ENCODE peak calls at places on chromosome 18, in ten cellular contexts. S is fibroblast of mammary gland, T is IMR-90, H is GM06990, W is astrocyte, G is mammary epithelial cell, F is foreskin fibroblast, C is brain microvascular endothelial cell, B is MM.1S, U is GM12878. Z is an unnamed sample.
A peak's percentile ranks its signal among the peaks of the same experiment; 100 is the strongest.

GRCh38 chr18:39448942-39449341 is 1883.3 kb upstream of the CELF4 start:
- DNase-seq in S (peak; percentile 48), T (peak; percentile 32), H (no peak), W (no peak), G (peak; percentile 44), F (no peak), C (peak; percentile 59), B (no peak), U (no peak), Z (peak; percentile 70)

GRCh38 chr18:36050479-36050878 is 16.9 kb downstream of the RPRD1A start:
- DNase-seq in S (no peak), T (no peak), H (no peak), W (no peak), G (peak; percentile 49), F (no peak), C (no peak), B (no peak), U (no peak), Z (peak; percentile 19)

GRCh38 chr18:34117319-34117718 is 107.4 kb downstream of the NOL4 start:
- DNase-seq in S (no peak), T (no peak), H (no peak), W (no peak), G (no peak), F (no peak), C (no peak), B (no peak), U (no peak), Z (peak; percentile 8)

GRCh38 chr18:77140439-77141109 is 8.0 kb upstream of the MBP start:
- DNase-seq in S (no peak), T (no peak), H (no peak), W (no peak), G (no peak), F (no peak), C (no peak), B (no peak), U (no peak), Z (no peak)

GRCh38 chr18:74745658-74746403 is 148.2 kb downstream of the ZNF407 start:
- DNase-seq in S (peak; percentile 68), T (peak; percentile 86), H (no peak), W (peak; percentile 81), G (peak; percentile 78), F (peak; percentile 65), C (peak; percentile 82), B (no peak), U (no peak), Z (peak; percentile 87)

GRCh38 chr18:76618721-76619120 is 123.7 kb upstream of the ZNF516 start:
- DNase-seq in S (no peak), T (no peak), H (no peak), W (no peak), G (no peak), F (no peak), C (no peak), B (no peak), U (no peak), Z (no peak)

GRCh38 chr18:48514786-48515185 is 24.0 kb upstream of the CTIF start:
- DNase-seq in S (no peak), T (no peak), H (no peak), W (no peak), G (no peak), F (no peak), C (no peak), B (no peak), U (no peak), Z (no peak)

GRCh38 chr18:48580782-48581181 is 42.0 kb downstream of the CTIF start:
- DNase-seq in S (no peak), T (no peak), H (no peak), W (no peak), G (no peak), F (no peak), C (no peak), B (no peak), U (no peak), Z (no peak)

GRCh38 chr18:42028232-42028832 is 73.3 kb downstream of the PIK3C3 start:
- DNase-seq in S (peak; percentile 48), T (peak; percentile 38), H (no peak), W (peak; percentile 10), G (no peak), F (peak; percentile 17), C (peak; percentile 28), B (no peak), U (no peak), Z (peak; percentile 25)

GRCh38 chr18:8516391-8517250 is 92.6 kb upstream of the RAB12 start:
- DNase-seq in S (no peak), T (peak; percentile 4), H (no peak), W (no peak), G (peak; percentile 69), F (no peak), C (no peak), B (no peak), U (no peak), Z (peak; percentile 95)

GRCh38 chr18:56196495-56197225 is 441.7 kb downstream of the TXNL1 start:
- DNase-seq in S (no peak), T (peak; percentile 42), H (no peak), W (peak; percentile 56), G (no peak), F (no peak), C (peak; percentile 60), B (no peak), U (no peak), Z (no peak)

GRCh38 chr18:26765498-26765897 is 100.0 kb downstream of the AQP4 start:
- DNase-seq in S (no peak), T (no peak), H (no peak), W (no peak), G (no peak), F (no peak), C (no peak), B (no peak), U (no peak), Z (no peak)

GRCh38 chr18:6145645-6146308 is 250.5 kb upstream of the TMEM200C start:
- DNase-seq in S (no peak), T (no peak), H (no peak), W (no peak), G (no peak), F (no peak), C (no peak), B (no peak), U (no peak), Z (no peak)

GRCh38 chr18:78768221-78768620 is 211.4 kb upstream of the SALL3 start:
- DNase-seq in S (no peak), T (no peak), H (no peak), W (no peak), G (no peak), F (no peak), C (no peak), B (no peak), U (no peak), Z (no peak)

GRCh38 chr18:52764271-52764670 is 424.3 kb downstream of the DCC start:
- DNase-seq in S (no peak), T (no peak), H (no peak), W (no peak), G (no peak), F (no peak), C (no peak), B (no peak), U (no peak), Z (no peak)

DNA sequence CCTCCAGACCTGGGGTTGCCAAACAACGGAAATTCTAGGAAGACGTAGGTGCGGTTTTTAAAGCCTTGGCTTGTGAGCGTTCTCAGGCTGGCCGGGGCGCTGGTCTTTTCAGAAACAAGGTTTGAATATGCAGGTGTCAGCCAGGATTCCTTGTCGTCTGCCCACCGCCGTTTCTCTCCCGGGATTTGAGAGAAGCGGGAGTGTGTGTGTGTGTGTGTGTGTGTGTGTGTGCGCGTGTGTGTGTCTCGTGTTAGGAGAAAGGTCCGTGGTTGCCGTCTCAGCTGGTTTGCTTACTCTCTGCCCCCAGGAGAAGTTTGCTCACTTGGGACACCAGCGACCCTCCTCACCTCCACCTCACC is 1.0 kb upstream of the ONECUT2 start:
- DNase-seq in S (no peak), T (no peak), H (no peak), W (no peak), G (no peak), F (no peak), C (no peak), B (no peak), U (no peak), Z (no peak)
- TF ChIP-seq CTCF in S (no peak), T (no peak), H (no peak), W (no peak), G (no peak), F (no peak), C (no peak), B (no peak), U (no peak), Z (no peak)

GRCh38 chr18:30999887-31000628 is 42.5 kb downstream of the DSC3 start:
- DNase-seq in S (no peak), T (no peak), H (no peak), W (no peak), G (no peak), F (no peak), C (no peak), B (no peak), U (no peak), Z (no peak)

GRCh38 chr18:30992231-30992630 is 50.3 kb downstream of the DSC3 start:
- DNase-seq in S (no peak), T (no peak), H (no peak), W (no peak), G (peak; percentile 90), F (no peak), C (no peak), B (no peak), U (no peak), Z (peak; percentile 93)

GRCh38 chr18:30999186-30999585 is 43.4 kb downstream of the DSC3 start:
- DNase-seq in S (no peak), T (no peak), H (no peak), W (no peak), G (no peak), F (no peak), C (no peak), B (no peak), U (no peak), Z (no peak)

GRCh38 chr18:30991397-30991796 is 51.1 kb downstream of the DSC3 start:
- DNase-seq in S (no peak), T (no peak), H (no peak), W (no peak), G (no peak), F (no peak), C (no peak), B (peak; percentile 25), U (no peak), Z (no peak)

GRCh38 chr18:30997223-30997622 is 45.3 kb downstream of the DSC3 start:
- DNase-seq in S (no peak), T (no peak), H (no peak), W (no peak), G (no peak), F (no peak), C (no peak), B (no peak), U (no peak), Z (no peak)
- H3K4me3 ChIP-seq in S (no peak overlapping the region), T (no peak overlapping the region), H (no peak overlapping the region), W (no peak overlapping the region), G (no peak overlapping the region), F (no peak overlapping the region), C (no peak overlapping the region), B (no peak overlapping the region), U (no peak overlapping the region), Z (no peak overlapping the region)

GRCh38 chr18:66819235-66819634 is 215.3 kb upstream of the CDH19 start:
- DNase-seq in S (no peak), T (no peak), H (no peak), W (no peak), G (no peak), F (no peak), C (no peak), B (no peak), U (no peak), Z (no peak)
- TF ChIP-seq CTCF in S (no peak), T (no peak), H (no peak), W (peak; percentile 4), G (peak; percentile 24), F (no peak), C (peak; percentile 40), B (no peak), U (no peak), Z (no peak)

GRCh38 chr18:44937985-44938384 is 257.3 kb downstream of the SETBP1 start:
- DNase-seq in S (no peak), T (no peak), H (no peak), W (no peak), G (no peak), F (no peak), C (no peak), B (no peak), U (no peak), Z (no peak)
- H3K4me3 ChIP-seq in S (no peak overlapping the region), T (no peak overlapping the region), H (no peak overlapping the region), W (no peak overlapping the region), G (no peak overlapping the region), F (no peak overlapping the region), C (no peak overlapping the region), B (no peak overlapping the region), U (no peak overlapping the region), Z (no peak overlapping the region)

Z was measured in bronchial epithelial cell.